ENCODE peak calls at places on chromosomes 7 and 10, in four cellular contexts. One of them, this sample, is unnamed.

GRCh38 chr10:17507538-17507937 is 53.1 kb upstream of the ST8SIA6 start:
- DNase-seq in K562: no peak
- DNase-seq in H1: no peak
- DNase-seq in HepG2: no peak
- DNase-seq in this sample: no peak

GRCh38 chr10:22620140-22620857 is 94.1 kb downstream of the PIP4K2A start:
- DNase-seq in HepG2: no peak
- DNase-seq in K562: no peak
- DNase-seq in H1: no peak
- DNase-seq in this sample: no peak

GRCh38 chr7:21293771-21294170 is 134.1 kb upstream of the SP4 start:
- DNase-seq in H1: no peak
- DNase-seq in K562: no peak
- DNase-seq in HepG2: no peak
- DNase-seq in this sample: no peak

GRCh38 chr7:45920543-45921380 is at the start of gene IGFBP3:
- DNase-seq in H1: peak; percentile 76
- DNase-seq in K562: no peak
- DNase-seq in HepG2: no peak
- DNase-seq in this sample: no peak

GRCh38 chr7:19377611-19378339 is 232.6 kb upstream of the FERD3L start:
- DNase-seq in K562: peak; percentile 6
- DNase-seq in H1: no peak
- DNase-seq in HepG2: no peak
- DNase-seq in this sample: no peak

GRCh38 chr7:9241826-9242225 is 808.4 kb downstream of the NXPH1 start:
- DNase-seq in H1: no peak
- DNase-seq in K562: no peak
- DNase-seq in HepG2: no peak
- DNase-seq in this sample: no peak

GRCh38 chr10:79144341-79145173 is 75.8 kb downstream of the ZMIZ1 start:
- DNase-seq in K562: no peak
- DNase-seq in H1: no peak
- DNase-seq in HepG2: no peak
- DNase-seq in this sample: no peak

GRCh38 chr10:110420401-110421193 is 77.1 kb upstream of the DUSP5 start:
- DNase-seq in K562: no peak
- DNase-seq in HepG2: no peak
- DNase-seq in H1: no peak
- DNase-seq in this sample: no peak

GRCh38 chr7:12066004-12066403 is 145.1 kb upstream of the TMEM106B start:
- DNase-seq in HepG2: no peak
- DNase-seq in K562: no peak
- DNase-seq in H1: no peak
- DNase-seq in this sample: no peak

GRCh38 chr10:19788075-19788686 is 28.1 kb upstream of the PLXDC2 start:
- DNase-seq in HepG2: peak; percentile 61
- DNase-seq in H1: peak; percentile 56
- DNase-seq in K562: peak; percentile 11
- DNase-seq in this sample: no peak

GRCh38 chr10:74431816-74432215 is 280.8 kb downstream of the ADK start:
- DNase-seq in HepG2: no peak
- DNase-seq in H1: no peak
- DNase-seq in K562: no peak
- DNase-seq in this sample: no peak

GRCh38 chr10:12484945-12485805 is 135.8 kb downstream of the CAMK1D start:
- DNase-seq in H1: peak; percentile 56
- DNase-seq in K562: no peak
- DNase-seq in HepG2: peak; percentile 13
- DNase-seq in this sample: peak; percentile 76

GRCh38 chr10:91378061-91378460 is 32.1 kb upstream of the HECTD2 start:
- DNase-seq in H1: no peak
- DNase-seq in HepG2: no peak
- DNase-seq in K562: no peak
- DNase-seq in this sample: no peak

GRCh38 chr10:124005091-124005490 is 88.3 kb downstream of the CHST15 start:
- DNase-seq in HepG2: peak; percentile 25
- DNase-seq in H1: peak; percentile 26
- DNase-seq in K562: no peak
- DNase-seq in this sample: no peak

GRCh38 chr7:27547401-27547800 is 115.3 kb downstream of the HIBADH start:
- DNase-seq in HepG2: no peak
- DNase-seq in H1: no peak
- DNase-seq in K562: no peak
- DNase-seq in this sample: no peak

DNA sequence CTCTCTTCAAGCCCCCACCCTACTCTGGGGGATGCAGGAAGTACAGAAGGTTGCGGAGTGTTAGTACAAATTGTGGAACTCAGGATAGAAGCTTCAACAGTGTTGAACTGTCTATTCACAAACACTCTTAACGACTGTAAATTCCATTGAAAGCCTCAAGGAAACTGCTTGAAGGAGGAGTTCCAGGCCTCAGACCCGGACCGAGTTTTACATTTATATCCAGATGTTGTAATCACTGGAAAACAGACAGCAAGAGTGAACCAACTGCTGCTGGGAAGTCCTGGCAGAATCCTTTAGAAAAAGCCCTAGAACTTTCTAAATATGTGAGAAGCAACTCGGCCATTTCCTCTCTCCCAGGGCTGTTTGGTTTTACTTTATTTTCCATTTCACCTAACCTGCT is 84.1 kb upstream of the LRRC18 start:
- DNase-seq in K562: no peak
- DNase-seq in HepG2: no peak
- DNase-seq in H1: no peak
- DNase-seq in this sample: no peak
- TF ChIP-seq SP1 in K562: no peak
- TF ChIP-seq SP1 in HepG2: no peak
- TF ChIP-seq SP1 in H1: no peak
- TF ChIP-seq SP1 in this sample: no peak

DNA sequence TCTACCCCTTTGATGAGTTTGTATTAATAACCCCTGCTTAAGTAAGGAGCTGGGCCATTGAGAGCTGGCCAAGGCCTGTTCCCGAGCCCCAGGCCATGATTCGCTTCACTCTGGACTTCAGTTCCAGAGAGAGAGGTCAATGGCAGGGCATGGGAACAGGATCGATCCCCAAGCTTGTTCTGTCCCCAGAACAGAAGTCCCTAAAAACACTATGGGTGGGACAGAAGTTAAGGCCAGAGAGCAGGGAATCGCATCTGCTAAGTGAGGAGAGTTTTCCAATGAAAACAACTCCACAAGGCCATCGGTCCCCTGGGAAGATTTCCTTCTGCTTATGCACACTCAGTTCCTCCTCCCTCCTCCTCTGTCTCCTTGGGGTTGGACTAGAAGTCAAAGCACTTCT is 159.6 kb downstream of the LSM5 start:
- DNase-seq in K562: no peak
- DNase-seq in H1: no peak
- DNase-seq in HepG2: no peak
- DNase-seq in this sample: no peak
- TF ChIP-seq RFX5 in K562: no peak
- TF ChIP-seq RFX5 in H1: no peak
- TF ChIP-seq RFX5 in HepG2: no peak
- TF ChIP-seq RFX5 in this sample: no peak

GRCh38 chr7:127304087-127304486 is 51.3 kb upstream of the GRM8 start:
- DNase-seq in HepG2: no peak
- DNase-seq in K562: no peak
- DNase-seq in H1: no peak
- DNase-seq in this sample: no peak
- TF ChIP-seq SP1 in HepG2: no peak
- TF ChIP-seq SP1 in K562: no peak
- TF ChIP-seq SP1 in H1: no peak
- TF ChIP-seq SP1 in this sample: no peak

DNA sequence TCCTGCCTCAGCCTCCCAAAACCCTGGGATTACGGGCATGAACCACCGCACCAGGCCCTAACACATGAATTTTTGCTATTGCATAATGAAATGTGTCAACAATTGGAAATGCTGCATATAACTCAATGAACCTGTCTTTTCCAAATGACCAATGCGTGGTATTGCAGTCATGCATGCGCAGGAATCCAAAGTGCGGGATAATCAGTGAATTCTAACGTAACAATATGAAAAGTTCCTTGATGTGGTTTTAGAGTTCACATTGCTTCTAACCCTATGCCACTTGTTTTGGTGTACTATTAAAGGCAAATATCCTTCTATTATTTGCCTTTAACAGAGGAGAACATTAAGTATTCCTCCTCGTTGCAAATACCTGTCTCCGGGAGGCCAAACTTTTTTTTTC is 10.5 kb downstream of the TDRD1 start:
- DNase-seq in K562: no peak
- DNase-seq in H1: no peak
- DNase-seq in HepG2: no peak
- DNase-seq in this sample: no peak
- TF ChIP-seq RFX5 in K562: no peak
- TF ChIP-seq RFX5 in H1: no peak
- TF ChIP-seq RFX5 in HepG2: no peak
- TF ChIP-seq RFX5 in this sample: no peak

DNA sequence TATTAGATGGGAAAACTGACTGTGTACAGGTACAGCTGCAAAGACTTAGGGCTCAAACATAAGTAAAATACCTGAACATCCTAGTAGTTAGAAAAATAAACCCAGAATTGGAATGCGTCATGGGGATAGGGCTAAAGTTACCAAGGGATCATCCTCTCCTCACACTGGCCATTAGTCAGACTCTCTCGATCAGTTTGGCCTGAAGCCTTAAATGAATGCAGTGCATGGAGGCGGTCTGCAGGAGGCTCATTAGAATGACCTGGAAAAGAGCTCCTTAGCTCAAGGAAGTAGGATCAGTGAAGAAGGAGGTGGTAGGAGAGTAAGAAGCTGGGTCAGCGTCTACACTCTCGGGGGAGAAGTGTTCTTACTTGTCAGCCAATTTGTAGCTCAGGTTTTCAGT is 35.3 kb downstream of the DENND2A start:
- DNase-seq in HepG2: no peak
- DNase-seq in H1: no peak
- DNase-seq in K562: no peak
- DNase-seq in this sample: no peak
- TF ChIP-seq SP1 in HepG2: no peak
- TF ChIP-seq SP1 in H1: no peak
- TF ChIP-seq SP1 in K562: no peak
- TF ChIP-seq SP1 in this sample: no peak

GRCh38 chr7:105800849-105801534 is 75.4 kb downstream of the ATXN7L1 start:
- DNase-seq in HepG2: no peak
- DNase-seq in K562: no peak
- DNase-seq in H1: no peak
- DNase-seq in this sample: no peak
- TF ChIP-seq RFX5 in HepG2: no peak
- TF ChIP-seq RFX5 in K562: no peak
- TF ChIP-seq RFX5 in H1: no peak
- TF ChIP-seq RFX5 in this sample: no peak

DNA sequence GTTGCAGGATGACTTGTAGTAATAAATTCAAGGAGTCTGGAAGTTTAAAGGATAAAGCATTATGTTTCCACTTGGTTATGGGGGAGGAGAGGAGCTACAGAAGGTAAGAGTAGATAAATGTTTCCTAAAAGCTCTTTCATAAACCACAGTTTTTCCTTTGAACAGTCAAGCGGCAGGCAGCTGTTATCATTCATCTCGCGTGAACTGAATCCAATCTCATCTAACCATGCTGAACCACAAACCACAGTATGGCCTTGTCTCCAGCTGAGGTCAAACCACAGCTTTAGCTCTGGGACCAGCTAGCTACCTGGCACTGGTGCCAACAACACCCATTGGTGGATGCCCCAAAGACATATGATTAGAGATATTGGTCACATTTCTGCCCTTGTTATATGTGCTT is 63.3 kb downstream of the NOC3L start:
- DNase-seq in K562: peak; percentile 65
- DNase-seq in H1: no peak
- DNase-seq in HepG2: peak; percentile 15
- DNase-seq in this sample: no peak
- TF ChIP-seq SP1 in K562: no peak
- TF ChIP-seq SP1 in H1: no peak
- TF ChIP-seq SP1 in HepG2: no peak
- TF ChIP-seq SP1 in this sample: no peak

GRCh38 chr7:65436163-65436562 is 62.5 kb downstream of the ZNF92 start:
- DNase-seq in HepG2: no peak
- DNase-seq in H1: no peak
- DNase-seq in K562: no peak
- DNase-seq in this sample: no peak
- TF ChIP-seq RFX5 in HepG2: no peak
- TF ChIP-seq RFX5 in H1: no peak
- TF ChIP-seq RFX5 in K562: no peak
- TF ChIP-seq RFX5 in this sample: no peak

GRCh38 chr7:26397326-26397725 is 105.7 kb downstream of the SNX10 start:
- DNase-seq in HepG2: no peak
- DNase-seq in H1: no peak
- DNase-seq in K562: no peak
- DNase-seq in this sample: no peak
- TF ChIP-seq SP1 in HepG2: no peak
- TF ChIP-seq SP1 in H1: no peak
- TF ChIP-seq SP1 in K562: no peak
- TF ChIP-seq SP1 in this sample: no peak

GRCh38 chr10:33333260-33334169 is 952 bp downstream of the NRP1 start:
- DNase-seq in K562: no peak
- DNase-seq in HepG2: no peak
- DNase-seq in H1: no peak
- DNase-seq in this sample: no peak

GRCh38 chr10:33330543-33331019 is 3.9 kb downstream of the NRP1 start:
- DNase-seq in H1: peak; percentile 89
- DNase-seq in K562: peak; percentile 70
- DNase-seq in HepG2: peak; percentile 73
- DNase-seq in this sample: peak; percentile 13

GRCh38 chr10:33331020-33331557 is 3.4 kb downstream of the NRP1 start:
- DNase-seq in HepG2: no peak
- DNase-seq in H1: no peak
- DNase-seq in K562: no peak
- DNase-seq in this sample: no peak

GRCh38 chr10:33334170-33334838 is at the start of gene NRP1:
- DNase-seq in H1: peak; percentile 64
- DNase-seq in K562: no peak
- DNase-seq in HepG2: no peak
- DNase-seq in this sample: no peak

DNA sequence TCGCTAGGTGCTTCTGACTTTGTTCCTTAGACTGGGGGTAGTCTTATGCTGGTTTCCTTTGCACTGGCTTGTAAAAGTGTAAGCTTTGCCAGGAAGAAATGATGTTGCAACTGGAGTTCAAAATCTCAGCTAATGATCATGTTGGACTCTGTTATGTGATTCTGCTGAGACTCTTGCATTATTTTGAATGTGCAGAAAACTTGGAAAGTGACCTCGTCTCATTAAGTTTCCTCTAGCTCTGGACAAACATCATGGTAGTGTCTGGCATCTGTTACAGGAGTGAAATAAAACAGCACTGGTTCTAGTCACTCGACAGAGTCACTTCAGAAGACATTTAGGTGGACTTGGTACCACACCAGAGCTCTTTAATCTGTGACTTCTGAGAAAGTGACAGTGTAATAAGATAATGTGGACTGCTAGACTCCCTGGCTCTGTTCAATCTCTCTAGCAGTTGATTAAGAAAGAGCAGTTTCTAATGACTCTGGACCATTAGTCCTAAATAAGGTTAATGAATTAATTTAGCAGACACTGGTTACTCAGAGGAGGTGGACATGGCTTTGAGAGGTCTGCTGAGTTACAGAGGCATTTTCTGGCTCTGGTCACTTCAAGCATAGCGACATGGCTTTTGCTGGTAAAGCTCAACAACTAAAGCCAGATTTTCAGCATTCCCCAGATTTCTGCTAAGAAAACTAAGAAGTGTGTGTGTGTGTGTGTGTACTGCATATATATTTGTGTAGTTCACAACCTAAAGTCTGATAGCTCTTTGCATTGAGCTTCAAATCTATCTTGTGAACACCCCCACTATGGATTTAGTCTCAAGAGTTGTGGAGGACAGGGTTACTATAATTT is 2.1 kb downstream of the NRP1 start:
- DNase-seq in K562: no peak
- DNase-seq in HepG2: no peak
- DNase-seq in H1: no peak
- DNase-seq in this sample: no peak
- TF ChIP-seq RFX5 in K562: no peak
- TF ChIP-seq RFX5 in HepG2: no peak
- TF ChIP-seq RFX5 in H1: no peak
- TF ChIP-seq RFX5 in this sample: no peak